ENCODE peak calls at places on chromosomes 4 and X, in four cellular contexts. Y, J, V and O are unnamed samples.

GRCh38 chr4:186297013-186297645 is 31.1 kb downstream of the F11 start:
- DNase-seq in Y (no peak), J (peak), V (peak), O (no peak)

GRCh38 chr4:80112236-80112635 is 39.2 kb upstream of the ANTXR2 start:
- DNase-seq in Y (no peak), J (no peak), V (no peak), O (no peak)

GRCh38 chr4:76219299-76220055 is 5.9 kb upstream of the SCARB2 start:
- DNase-seq in Y (no peak), J (no peak), V (no peak), O (no peak)

GRCh38 chrX:69615779-69616519 is at the start of gene EDA:
- DNase-seq in Y (peak), J (peak), V (no peak), O (peak)

GRCh38 chr4:3286335-3287175 is 6.3 kb upstream of the RGS12 start:
- DNase-seq in Y (no peak), J (no peak), V (no peak), O (peak)

GRCh38 chrX:150731795-150732194 is 38.6 kb downstream of the MTMR1 start:
- DNase-seq in Y (no peak), J (no peak), V (no peak), O (no peak)

GRCh38 chr4:84957509-84958420 is 8.7 kb downstream of the WDFY3 start:
- DNase-seq in Y (no peak), J (no peak), V (no peak), O (no peak)

GRCh38 chr4:102819588-102820365 is 7.6 kb downstream of the UBE2D3 start:
- DNase-seq in Y (no peak), J (no peak), V (no peak), O (no peak)

GRCh38 chr4:88320780-88321373 is 36.5 kb upstream of the PPM1K start:
- DNase-seq in Y (no peak), J (no peak), V (no peak), O (peak)

GRCh38 chrX:47637546-47638195 is 7.9 kb upstream of the CFP start:
- DNase-seq in Y (peak), J (peak), V (no peak), O (peak)

GRCh38 chr4:128715616-128716015 is 93.9 kb upstream of the JADE1 start:
- DNase-seq in Y (no peak), J (no peak), V (no peak), O (no peak)

GRCh38 chrX:9614016-9614415 is 149.2 kb downstream of the TBL1X start:
- DNase-seq in Y (no peak), J (no peak), V (no peak), O (no peak)

GRCh38 chrX:115344885-115345653 is 55.6 kb downstream of the LUZP4 start:
- DNase-seq in Y (peak), J (peak), V (peak), O (peak)

GRCh38 chr4:121380448-121381147 is at the start of gene QRFPR:
- DNase-seq in Y (peak), J (peak), V (no peak), O (peak)

GRCh38 chr4:4574792-4575191 is 32.9 kb upstream of the STX18 start:
- DNase-seq in Y (peak), J (no peak), V (no peak), O (peak)

GRCh38 chr4:836781-837301 is 10.9 kb upstream of the CPLX1 start:
- DNase-seq in Y (no peak), J (no peak), V (no peak), O (no peak)